ENCODE peak calls at places on chromosome 5, in six cellular contexts. U, K, F, D, Q and P are unnamed samples.

GRCh38 chr5:173155912-173156311 is 11.6 kb downstream of the BNIP1 start:
- DNase-seq in D (no peak), K (no peak), F (no peak), U (no peak), Q (no peak), P (no peak)

GRCh38 chr5:116671211-116671736 is 96.7 kb upstream of the SEMA6A start:
- DNase-seq in U (peak), D (no peak), Q (no peak), K (no peak), F (no peak), P (peak)

GRCh38 chr5:51386916-51387853 is 3.9 kb downstream of the ISL1 start:
- DNase-seq in Q (no peak), K (no peak), D (no peak), F (no peak), U (no peak), P (no peak)

GRCh38 chr5:75340714-75341478 is 3.9 kb downstream of the HMGCR start:
- DNase-seq in F (peak), Q (no peak), U (no peak), K (no peak), D (no peak), P (no peak)

GRCh38 chr5:129541648-129542251 is 81.7 kb downstream of the ADAMTS19 start:
- DNase-seq in K (no peak), U (no peak), Q (peak), F (peak), D (no peak), P (peak)

GRCh38 chr5:157308826-157309465 is 43.0 kb downstream of the CYFIP2 start:
- DNase-seq in D (no peak), U (no peak), K (no peak), Q (no peak), F (peak), P (peak)

GRCh38 chr5:10898489-10898888 is 137.5 kb upstream of the DAP start:
- DNase-seq in K (no peak), D (no peak), U (no peak), F (no peak), Q (no peak), P (no peak)

GRCh38 chr5:76994337-76994736 is 35.9 kb upstream of the AGGF1 start:
- DNase-seq in U (no peak), K (no peak), Q (no peak), D (no peak), F (no peak), P (no peak)

GRCh38 chr5:154993461-154993860 is 20.1 kb upstream of the KIF4B start:
- DNase-seq in D (no peak), Q (no peak), F (no peak), U (no peak), K (no peak), P (no peak)

GRCh38 chr5:16492398-16493175 is 27.0 kb upstream of the ZNF622 start:
- DNase-seq in U (no peak), F (peak), K (no peak), Q (peak), D (peak), P (no peak)

GRCh38 chr5:66498791-66499207 is 97.4 kb upstream of the MAST4 start:
- DNase-seq in F (no peak), D (no peak), U (no peak), Q (no peak), K (no peak), P (peak)
- TF ChIP-seq CTCF in F (peak), D (no peak), U (peak), Q (peak), K (no peak), P (no peak)

DNA sequence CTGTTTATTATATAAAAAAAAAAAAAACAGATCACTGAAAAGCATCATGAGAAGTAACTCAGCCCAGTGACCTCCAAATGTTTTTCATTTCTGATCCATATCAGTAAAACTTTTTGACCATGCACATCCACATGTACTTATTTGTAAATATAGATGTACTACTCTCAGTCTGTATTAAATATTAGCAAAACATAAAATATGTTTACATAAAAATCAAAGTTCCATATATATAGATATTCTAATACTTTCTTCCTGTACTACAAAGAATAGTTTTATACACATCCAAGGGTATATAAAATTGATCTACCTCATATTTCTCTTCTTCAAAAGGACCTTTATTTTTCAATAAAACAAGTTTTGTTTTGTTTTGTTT is 309.1 kb downstream of the RAB3C start:
- DNase-seq in Q (no peak), K (no peak), F (no peak), U (no peak), D (no peak), P (no peak)
- H3K4me3 ChIP-seq in Q (no peak), K (no peak), F (no peak), U (no peak), D (no peak), P (no peak)

GRCh38 chr5:131786036-131786435 is 10.8 kb downstream of the FNIP1 start:
- DNase-seq in Q (no peak), D (no peak), F (no peak), U (no peak), K (no peak), P (no peak)
- TF ChIP-seq CTCF in Q (no peak), D (no peak), F (no peak), U (no peak), K (no peak), P (no peak)

GRCh38 chr5:119402081-119402480 is 46.3 kb downstream of the TNFAIP8 start:
- DNase-seq in D (no peak), Q (no peak), F (no peak), U (no peak), K (no peak), P (no peak)
- H3K4me3 ChIP-seq in D (no peak), Q (no peak), F (no peak), U (no peak), K (no peak), P (no peak)

GRCh38 chr5:132426525-132427138 is 57.1 kb downstream of the SLC22A5 start:
- DNase-seq in K (peak), U (peak), D (peak), F (peak), Q (peak), P (peak)
- TF ChIP-seq CTCF in K (no peak), U (peak), D (peak), F (peak), Q (peak), P (peak)

GRCh38 chr5:176131771-176132170 is 106.5 kb upstream of the SIMC1 start:
- DNase-seq in D (no peak), F (no peak), Q (no peak), K (no peak), U (no peak), P (no peak)

GRCh38 chr5:176133877-176134276 is 104.3 kb upstream of the SIMC1 start:
- DNase-seq in Q (no peak), F (no peak), U (no peak), K (no peak), D (no peak), P (no peak)

GRCh38 chr5:176132471-176133288 is 105.5 kb upstream of the SIMC1 start:
- DNase-seq in D (no peak), U (no peak), F (no peak), Q (no peak), K (no peak), P (no peak)

GRCh38 chr5:176133289-176133870 is 104.8 kb upstream of the SIMC1 start:
- DNase-seq in F (no peak), D (no peak), Q (no peak), U (no peak), K (no peak), P (no peak)

DNA sequence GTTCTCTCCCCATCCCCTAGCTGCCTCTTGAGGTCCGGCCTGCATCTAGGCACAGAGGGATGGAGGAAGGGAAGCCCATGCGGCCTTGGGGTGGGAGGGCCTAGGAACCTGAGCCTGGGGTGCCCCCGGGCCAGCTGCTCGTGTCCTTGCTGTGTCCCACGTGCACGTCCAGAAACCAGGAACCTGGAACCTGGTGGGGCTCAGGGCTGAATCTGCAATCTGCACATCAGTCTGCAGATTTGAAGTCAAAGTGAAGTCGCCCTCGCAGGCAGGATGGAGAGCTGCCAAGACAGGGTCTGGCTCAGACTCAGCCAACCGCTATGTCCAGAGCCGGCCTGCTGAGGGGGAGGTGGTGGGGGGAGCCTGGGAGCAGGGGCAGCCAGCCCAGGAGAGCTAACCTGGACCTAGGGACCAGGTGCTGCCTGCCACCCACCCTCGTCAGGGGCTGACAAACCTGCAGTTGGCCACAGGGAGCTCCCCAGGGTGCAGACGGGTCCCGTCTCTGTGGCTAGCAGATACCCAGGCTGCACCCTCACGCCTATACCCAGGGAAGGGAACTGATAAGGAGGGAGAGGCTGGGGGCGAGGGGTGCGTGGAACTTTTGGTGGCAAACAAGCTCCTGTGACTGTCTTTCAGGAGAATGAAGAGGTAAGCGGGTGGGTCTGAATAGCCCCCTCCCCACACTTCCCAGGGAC is 103.5 kb upstream of the SIMC1 start:
- DNase-seq in D (no peak), F (no peak), K (no peak), Q (no peak), U (no peak), P (no peak)
- H3K4me3 ChIP-seq in D (no peak), F (no peak), K (no peak), Q (no peak), U (no peak), P (no peak)

DNA sequence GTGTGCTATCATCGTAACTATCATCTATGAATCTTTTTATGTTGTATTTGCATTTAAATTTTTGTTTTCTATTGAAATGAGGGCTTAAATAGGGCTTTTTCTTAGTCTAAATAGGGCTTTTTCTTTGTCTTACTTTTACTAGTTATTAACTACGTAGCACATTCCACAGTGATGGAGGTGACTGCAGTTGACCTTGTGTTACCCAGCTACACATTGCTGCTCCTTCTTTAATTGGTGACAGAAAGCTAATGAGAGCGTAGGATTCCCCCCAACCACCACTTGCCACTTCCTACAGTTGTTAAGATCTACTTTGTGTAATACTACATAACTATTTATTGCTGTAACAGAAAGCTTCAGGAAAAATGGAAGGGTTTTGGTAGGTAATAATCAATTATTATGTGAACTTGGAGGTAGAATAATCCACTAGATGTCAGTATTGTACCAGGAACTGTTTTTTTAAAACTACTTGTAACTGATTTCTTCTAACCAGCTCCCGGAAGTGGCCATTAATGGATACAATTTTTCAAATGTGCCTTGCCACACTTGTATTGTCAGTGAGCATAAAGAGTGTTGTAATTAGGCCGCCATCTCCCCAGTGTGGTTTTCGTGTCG is 18.0 kb downstream of the MTRR start:
- DNase-seq in F (peak), U (no peak), D (peak), Q (peak), K (no peak), P (peak)
- TF ChIP-seq CTCF in F (peak), U (peak), D (peak), Q (peak), K (peak), P (peak)